ENCODE peak calls at places on chromosomes 16 and 17, in six cellular contexts. A is ovary; V is psoas muscle; Y is Peyer's patch; G is CD4-positive, CD25-positive, alpha-beta regulatory T cell; H is cardiac muscle cell. U is an unnamed sample. For H3K4me1, the result is how much of the 10 kb centered on the place peaks cover.

GRCh38 chr17:42247734-42248133 is 28.5 kb downstream of the STAT5B start:
- DNase-seq in A (no peak), V (peak), Y (no peak), G (no peak), H (peak), U (no peak)

GRCh38 chr16:66030036-66030435 is 336.5 kb upstream of the CDH5 start:
- DNase-seq in A (peak), V (no peak), Y (no peak), G (no peak), H (peak), U (no peak)

GRCh38 chr17:15255713-15256454 is 9.2 kb downstream of the PMP22 start:
- DNase-seq in A (no peak), V (peak), Y (no peak), G (no peak), H (peak), U (no peak)

GRCh38 chr16:82197540-82198240 is 27.7 kb upstream of the MPHOSPH6 start:
- DNase-seq in A (no peak), V (no peak), Y (no peak), G (no peak), H (peak), U (no peak)

GRCh38 chr16:83456934-83457333 is 350.8 kb upstream of the HSBP1 start:
- DNase-seq in A (no peak), V (no peak), Y (no peak), G (no peak), H (no peak), U (no peak)

GRCh38 chr16:24610421-24610765 is 71.0 kb downstream of the RBBP6 start:
- DNase-seq in A (peak), V (peak), Y (no peak), G (no peak), H (peak), U (no peak)

GRCh38 chr16:11236855-11237254 is 19.1 kb downstream of the SOCS1 start:
- DNase-seq in A (no peak), V (no peak), Y (no peak), G (no peak), H (peak), U (no peak)

GRCh38 chr17:7133424-7133823 is 18.8 kb upstream of the ASGR2 start:
- DNase-seq in A (no peak), V (no peak), Y (peak), G (peak), H (peak), U (peak)

GRCh38 chr16:11783319-11784047 is 13.6 kb downstream of the ZC3H7A start:
- DNase-seq in A (no peak), V (no peak), Y (peak), G (peak), H (peak), U (peak)

GRCh38 chr17:72376486-72377345 is 255.9 kb downstream of the SOX9 start:
- DNase-seq in A (no peak), V (no peak), Y (no peak), G (no peak), H (no peak), U (no peak)

GRCh38 chr17:37570527-37571093 is 38.6 kb downstream of the SYNRG start:
- DNase-seq in A (no peak), V (peak), Y (no peak), G (no peak), H (peak), U (peak)

GRCh38 chr17:47423406-47424295 is 99.9 kb downstream of the EFCAB13 start:
- DNase-seq in A (no peak), V (peak), Y (no peak), G (no peak), H (peak), U (no peak)

GRCh38 chr16:6008656-6009055 is 911.1 kb upstream of the EEF2KMT start:
- DNase-seq in A (no peak), V (no peak), Y (no peak), G (no peak), H (no peak), U (no peak)

GRCh38 chr16:65388592-65388991 is 266.7 kb upstream of the CDH11 start:
- DNase-seq in A (no peak), V (no peak), Y (no peak), G (no peak), H (peak), U (no peak)

GRCh38 chr16:15434425-15435215 is at the start of gene BMERB1:
- DNase-seq in A (peak), V (peak), Y (no peak), G (peak), H (peak), U (no peak)

GRCh38 chr17:8791910-8792270 is 7.3 kb downstream of the MFSD6L start:
- DNase-seq in A (no peak), V (no peak), Y (no peak), G (no peak), H (peak), U (no peak)

GRCh38 chr16:77227745-77228144 is 28.5 kb downstream of the SYCE1L start:
- DNase-seq in A (no peak), V (no peak), Y (no peak), G (no peak), H (no peak), U (no peak)

GRCh38 chr17:60840456-60840855 is 162.8 kb downstream of the BCAS3 start:
- DNase-seq in A (no peak), V (no peak), Y (no peak), G (no peak), H (no peak), U (no peak)

GRCh38 chr17:7435676-7436555 is 681 bp downstream of the TMEM102 start:
- DNase-seq in A (no peak), V (peak), Y (peak), G (no peak), H (peak), U (peak)

GRCh38 chr17:58960068-58960467 is 146.6 kb downstream of the TRIM37 start:
- DNase-seq in A (no peak), V (no peak), Y (no peak), G (no peak), H (peak), U (peak)

DNA sequence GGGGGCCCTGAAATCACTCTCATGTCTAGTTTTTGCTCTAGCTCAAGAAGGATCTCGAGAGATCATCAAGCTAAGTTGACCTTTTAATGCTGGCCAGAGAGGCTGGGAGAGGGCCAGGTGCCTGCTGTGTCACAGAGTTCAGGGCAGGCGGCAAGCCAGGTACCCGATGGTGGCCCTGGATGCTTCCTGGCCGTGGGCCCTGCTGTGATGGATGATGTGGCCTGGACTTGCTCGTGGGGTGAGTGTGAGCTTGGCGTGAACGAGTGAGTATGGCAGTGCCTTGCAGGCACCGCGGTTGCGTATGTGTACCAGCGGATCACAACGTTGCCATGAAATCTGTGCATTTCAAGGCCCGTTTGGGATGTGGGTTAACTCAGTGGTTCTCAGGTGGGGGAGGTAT is 7.4 kb downstream of the IRF8 start:
- DNase-seq in A (no peak), V (no peak), Y (no peak), G (no peak), H (no peak), U (no peak)
- H3K27ac ChIP-seq in A (no peak), V (no peak), Y (no peak), G (no peak), H (no peak), U (peak)

DNA sequence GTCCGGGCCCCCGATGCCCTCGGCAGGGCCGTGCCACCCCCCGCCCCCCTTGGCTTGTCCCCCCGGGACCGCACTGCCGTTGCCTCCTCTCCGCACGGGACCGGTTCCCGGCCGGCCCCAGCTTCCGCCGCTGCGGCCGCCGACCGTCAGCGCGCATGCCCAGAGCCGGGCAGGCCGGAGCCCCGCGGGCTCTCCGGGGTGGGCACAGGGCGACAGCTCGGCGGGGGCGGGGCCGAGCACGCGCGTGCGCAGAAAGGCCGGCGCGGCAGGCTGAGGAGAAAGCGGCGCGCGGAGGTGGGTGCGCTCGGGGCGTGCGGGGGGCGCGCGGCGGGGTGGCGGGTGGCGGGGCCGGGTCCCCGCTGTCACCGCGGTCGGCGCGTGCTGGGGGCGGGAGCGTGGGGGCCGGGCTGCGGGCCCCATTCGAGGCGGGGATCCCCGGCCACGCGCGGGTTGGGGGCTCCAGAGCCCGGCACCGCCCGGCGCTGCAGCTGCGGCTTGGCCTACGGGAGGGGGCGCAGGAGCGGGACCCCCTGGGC is at the start of gene TBC1D24:
- DNase-seq in A (peak), V (peak), Y (peak), G (peak), H (peak), U (peak)
- H3K4me1 ChIP-seq in A (under half), V (under half), Y (under half), G (under half), H (under half), U (half or more)

GRCh38 chr17:76998839-76999238 is 130.6 kb downstream of the MGAT5B start:
- DNase-seq in A (no peak), V (no peak), Y (no peak), G (no peak), H (no peak), U (no peak)
- H3K27ac ChIP-seq in A (no peak), V (no peak), Y (peak), G (peak), H (no peak), U (peak)

DNA sequence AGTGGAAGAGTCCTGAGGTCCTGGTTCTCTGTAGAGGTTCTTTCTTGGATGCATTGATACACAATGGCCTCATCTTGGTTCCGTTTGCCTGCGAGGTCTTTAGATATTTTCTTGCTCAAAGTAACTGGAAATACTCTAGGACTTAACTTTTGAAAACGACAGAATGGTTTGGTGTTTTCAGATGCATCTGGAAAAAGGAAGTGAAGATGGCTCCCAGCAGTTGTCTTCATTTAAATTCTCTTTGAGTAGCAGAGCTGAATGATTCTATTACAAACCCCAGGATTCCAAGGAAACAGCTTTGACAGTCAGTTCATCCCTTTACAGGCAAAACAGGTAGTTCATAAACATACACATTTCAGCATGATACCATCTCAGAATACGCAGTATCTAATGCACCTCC is 54.8 kb downstream of the PSMD12 start:
- DNase-seq in A (no peak), V (no peak), Y (no peak), G (no peak), H (no peak), U (no peak)
- H3K4me1 ChIP-seq in A (under half), V (under half), Y (under half), G (under half), H (under half), U (under half)

GRCh38 chr17:49403514-49404289 is 11.0 kb downstream of the PHB1 start:
- DNase-seq in A (no peak), V (no peak), Y (peak), G (no peak), H (no peak), U (no peak)

GRCh38 chr17:49402706-49403105 is 12.0 kb downstream of the PHB1 start:
- DNase-seq in A (no peak), V (no peak), Y (no peak), G (no peak), H (no peak), U (no peak)

GRCh38 chr17:49404371-49404770 is 10.3 kb downstream of the PHB1 start:
- DNase-seq in A (no peak), V (no peak), Y (peak), G (no peak), H (no peak), U (peak)

GRCh38 chr17:49406791-49407190 is 7.9 kb downstream of the PHB1 start:
- DNase-seq in A (no peak), V (no peak), Y (no peak), G (no peak), H (no peak), U (no peak)

DNA sequence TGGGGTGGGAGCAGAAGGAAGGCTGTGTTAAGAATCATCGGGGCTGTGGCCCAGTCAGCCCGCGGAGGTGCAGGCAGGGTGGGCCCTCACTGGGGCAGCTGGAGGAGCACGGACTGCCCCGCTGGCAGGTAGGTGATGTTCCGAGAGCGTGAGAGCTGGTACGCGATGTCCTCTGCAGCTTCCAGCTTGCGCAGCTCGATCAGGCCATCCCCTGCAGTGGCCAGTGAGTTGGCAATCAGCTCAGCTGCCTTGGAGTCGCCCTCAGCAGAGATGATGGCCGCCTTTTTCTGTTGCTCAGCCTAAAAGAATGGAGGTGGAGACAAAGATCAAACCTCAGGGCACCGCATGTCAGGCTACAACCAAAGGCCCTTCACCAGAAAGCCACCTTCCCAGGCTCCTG is 9.8 kb downstream of the PHB1 start:
- DNase-seq in A (no peak), V (no peak), Y (no peak), G (no peak), H (no peak), U (no peak)
- H3K27ac ChIP-seq in A (no peak), V (no peak), Y (peak), G (no peak), H (no peak), U (no peak)

GRCh38 chr17:40451420-40451819 is 8.2 kb downstream of the IGFBP4 start:
- DNase-seq in A (peak), V (peak), Y (no peak), G (no peak), H (peak), U (no peak)

GRCh38 chr17:40452074-40452787 is 9.0 kb downstream of the IGFBP4 start:
- DNase-seq in A (peak), V (no peak), Y (no peak), G (no peak), H (peak), U (no peak)

GRCh38 chr17:40448639-40449261 is 5.5 kb downstream of the IGFBP4 start:
- DNase-seq in A (no peak), V (no peak), Y (no peak), G (no peak), H (no peak), U (no peak)

GRCh38 chr17:40448213-40448638 is 5.0 kb downstream of the IGFBP4 start:
- DNase-seq in A (no peak), V (peak), Y (no peak), G (no peak), H (peak), U (no peak)

GRCh38 chr17:40450175-40450574 is 6.9 kb downstream of the IGFBP4 start:
- DNase-seq in A (no peak), V (no peak), Y (peak), G (peak), H (no peak), U (peak)
- H3K4me1 ChIP-seq in A (under half), V (under half), Y (under half), G (under half), H (under half), U (under half)

GRCh38 chr16:87426423-87427215 is 34.5 kb downstream of the MAP1LC3B start:
- DNase-seq in A (no peak), V (no peak), Y (no peak), G (no peak), H (no peak), U (no peak)
- H3K27ac ChIP-seq in A (no peak), V (no peak), Y (no peak), G (no peak), H (no peak), U (no peak)

GRCh38 chr16:23500212-23500865 is 10.0 kb downstream of the GGA2 start:
- DNase-seq in A (no peak), V (no peak), Y (no peak), G (no peak), H (no peak), U (no peak)

GRCh38 chr16:23500866-23501234 is 9.4 kb downstream of the GGA2 start:
- DNase-seq in A (no peak), V (no peak), Y (no peak), G (no peak), H (peak), U (no peak)

GRCh38 chr16:23502466-23502865 is 7.8 kb downstream of the GGA2 start:
- DNase-seq in A (no peak), V (no peak), Y (no peak), G (no peak), H (no peak), U (no peak)

GRCh38 chr16:23499801-23500200 is 10.5 kb downstream of the GGA2 start:
- DNase-seq in A (no peak), V (no peak), Y (no peak), G (no peak), H (no peak), U (peak)

GRCh38 chr16:23501291-23501690 is 9.0 kb downstream of the GGA2 start:
- DNase-seq in A (peak), V (no peak), Y (no peak), G (no peak), H (no peak), U (no peak)
- H3K4me1 ChIP-seq in A (half or more), V (under half), Y (under half), G (under half), H (under half), U (half or more)

U was measured in OCI-LY7.